ENCODE peak calls at places on chromosomes 7 and 10, in eight cellular contexts. One of them, this sample, is unnamed. For H3K27me3 and H3K4me1, the result is how much of the 10 kb centered on the place peaks cover.

GRCh38 chr10:69693886-69694285 is 63.8 kb downstream of the FAM241B start:
- DNase-seq in endothelial cell of umbilical vein: no peak
- DNase-seq in tibial artery: no peak
- DNase-seq in heart left ventricle: no peak
- DNase-seq in SJCRH30: no peak
- DNase-seq in H9: no peak
- DNase-seq in heart right ventricle: no peak
- DNase-seq in spleen: no peak
- DNase-seq in this sample: no peak

GRCh38 chr7:30556854-30557644 is 37.6 kb upstream of the GARS1 start:
- DNase-seq in SJCRH30: peak
- DNase-seq in tibial artery: no peak
- DNase-seq in H9: peak
- DNase-seq in heart right ventricle: no peak
- DNase-seq in spleen: no peak
- DNase-seq in heart left ventricle: no peak
- DNase-seq in endothelial cell of umbilical vein: no peak
- DNase-seq in this sample: no peak

GRCh38 chr10:128386231-128386630 is 260.0 kb upstream of the MKI67 start:
- DNase-seq in H9: no peak
- DNase-seq in endothelial cell of umbilical vein: no peak
- DNase-seq in SJCRH30: no peak
- DNase-seq in heart right ventricle: no peak
- DNase-seq in tibial artery: no peak
- DNase-seq in spleen: no peak
- DNase-seq in heart left ventricle: no peak
- DNase-seq in this sample: no peak

GRCh38 chr7:50610521-50611277 is 45.5 kb upstream of the DDC start:
- DNase-seq in heart right ventricle: no peak
- DNase-seq in heart left ventricle: no peak
- DNase-seq in SJCRH30: no peak
- DNase-seq in endothelial cell of umbilical vein: peak
- DNase-seq in H9: no peak
- DNase-seq in spleen: no peak
- DNase-seq in tibial artery: no peak
- DNase-seq in this sample: no peak

GRCh38 chr10:33487014-33487776 is 152.7 kb upstream of the NRP1 start:
- DNase-seq in endothelial cell of umbilical vein: no peak
- DNase-seq in SJCRH30: no peak
- DNase-seq in H9: no peak
- DNase-seq in heart right ventricle: no peak
- DNase-seq in heart left ventricle: no peak
- DNase-seq in spleen: no peak
- DNase-seq in tibial artery: no peak
- DNase-seq in this sample: no peak

GRCh38 chr10:111705026-111705425 is 478.5 kb downstream of the GPAM start:
- DNase-seq in H9: no peak
- DNase-seq in heart left ventricle: no peak
- DNase-seq in spleen: no peak
- DNase-seq in endothelial cell of umbilical vein: no peak
- DNase-seq in heart right ventricle: no peak
- DNase-seq in SJCRH30: no peak
- DNase-seq in tibial artery: no peak
- DNase-seq in this sample: no peak

GRCh38 chr7:41648506-41648905 is 54.4 kb downstream of the INHBA start:
- DNase-seq in tibial artery: no peak
- DNase-seq in H9: no peak
- DNase-seq in heart left ventricle: no peak
- DNase-seq in SJCRH30: no peak
- DNase-seq in spleen: no peak
- DNase-seq in heart right ventricle: no peak
- DNase-seq in endothelial cell of umbilical vein: no peak
- DNase-seq in this sample: no peak

GRCh38 chr7:65978891-65979582 is 3.0 kb downstream of the GUSB start:
- DNase-seq in heart right ventricle: no peak
- DNase-seq in SJCRH30: no peak
- DNase-seq in H9: no peak
- DNase-seq in heart left ventricle: no peak
- DNase-seq in spleen: peak
- DNase-seq in endothelial cell of umbilical vein: no peak
- DNase-seq in tibial artery: no peak
- DNase-seq in this sample: no peak

DNA sequence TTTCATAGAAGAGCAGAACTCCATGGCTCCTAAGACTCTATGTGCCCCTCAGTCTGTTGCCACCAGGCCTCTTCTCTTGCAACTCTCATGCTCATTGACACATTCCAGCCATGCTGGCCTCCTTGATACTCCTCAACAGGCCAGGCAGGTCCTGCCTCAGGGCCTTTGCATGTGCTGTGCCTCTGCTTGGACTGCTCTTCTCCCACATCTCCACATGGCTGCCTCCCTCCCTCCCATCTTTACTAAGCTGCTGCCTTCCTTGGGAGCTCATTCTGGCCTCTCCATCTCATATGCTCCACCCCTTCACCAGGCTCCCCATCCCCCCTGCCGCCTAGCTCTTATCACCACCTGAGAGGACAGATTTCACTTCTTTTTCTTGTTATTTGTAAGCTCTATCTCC is 103.8 kb upstream of the GPR26 start:
- DNase-seq in heart left ventricle: no peak
- DNase-seq in SJCRH30: no peak
- DNase-seq in H9: peak
- DNase-seq in spleen: no peak
- DNase-seq in tibial artery: no peak
- DNase-seq in heart right ventricle: no peak
- DNase-seq in endothelial cell of umbilical vein: no peak
- DNase-seq in this sample: no peak
- H3K27me3 ChIP-seq in heart left ventricle: under half
- H3K27me3 ChIP-seq in SJCRH30: under half
- H3K27me3 ChIP-seq in H9: under half
- H3K27me3 ChIP-seq in spleen: under half
- H3K27me3 ChIP-seq in tibial artery: under half
- H3K27me3 ChIP-seq in heart right ventricle: under half
- H3K27me3 ChIP-seq in endothelial cell of umbilical vein: under half
- H3K27me3 ChIP-seq in this sample: under half

GRCh38 chr10:108039821-108040584 is 875.5 kb upstream of the SORCS1 start:
- DNase-seq in heart right ventricle: no peak
- DNase-seq in SJCRH30: no peak
- DNase-seq in H9: peak
- DNase-seq in spleen: no peak
- DNase-seq in endothelial cell of umbilical vein: no peak
- DNase-seq in heart left ventricle: no peak
- DNase-seq in tibial artery: no peak
- DNase-seq in this sample: no peak
- H3K4me1 ChIP-seq in heart right ventricle: under half
- H3K4me1 ChIP-seq in SJCRH30: under half
- H3K4me1 ChIP-seq in H9: under half
- H3K4me1 ChIP-seq in spleen: under half
- H3K4me1 ChIP-seq in endothelial cell of umbilical vein: under half
- H3K4me1 ChIP-seq in heart left ventricle: under half
- H3K4me1 ChIP-seq in tibial artery: under half
- H3K4me1 ChIP-seq in this sample: under half

GRCh38 chr7:27143022-27143949 is at the start of gene HOXA5:
- DNase-seq in endothelial cell of umbilical vein: peak
- DNase-seq in SJCRH30: peak
- DNase-seq in heart right ventricle: no peak
- DNase-seq in H9: peak
- DNase-seq in spleen: peak
- DNase-seq in heart left ventricle: no peak
- DNase-seq in tibial artery: peak
- DNase-seq in this sample: no peak
- H3K27me3 ChIP-seq in endothelial cell of umbilical vein: under half
- H3K27me3 ChIP-seq in SJCRH30: under half
- H3K27me3 ChIP-seq in heart right ventricle: half or more
- H3K27me3 ChIP-seq in H9: half or more
- H3K27me3 ChIP-seq in spleen: under half
- H3K27me3 ChIP-seq in heart left ventricle: half or more
- H3K27me3 ChIP-seq in tibial artery: under half
- H3K27me3 ChIP-seq in this sample: half or more

GRCh38 chr10:62033108-62033507 is 131.6 kb downstream of the ARID5B start:
- DNase-seq in tibial artery: no peak
- DNase-seq in H9: no peak
- DNase-seq in endothelial cell of umbilical vein: no peak
- DNase-seq in spleen: no peak
- DNase-seq in heart left ventricle: no peak
- DNase-seq in heart right ventricle: no peak
- DNase-seq in SJCRH30: no peak
- DNase-seq in this sample: no peak
- H3K4me1 ChIP-seq in tibial artery: under half
- H3K4me1 ChIP-seq in H9: under half
- H3K4me1 ChIP-seq in endothelial cell of umbilical vein: under half
- H3K4me1 ChIP-seq in spleen: under half
- H3K4me1 ChIP-seq in heart left ventricle: under half
- H3K4me1 ChIP-seq in heart right ventricle: under half
- H3K4me1 ChIP-seq in SJCRH30: under half
- H3K4me1 ChIP-seq in this sample: under half

GRCh38 chr10:88702848-88703597 is 3.0 kb upstream of the LIPK start:
- DNase-seq in heart right ventricle: no peak
- DNase-seq in tibial artery: no peak
- DNase-seq in spleen: no peak
- DNase-seq in SJCRH30: peak
- DNase-seq in endothelial cell of umbilical vein: peak
- DNase-seq in H9: peak
- DNase-seq in heart left ventricle: no peak
- DNase-seq in this sample: no peak

GRCh38 chr10:88707429-88708110 is 1.5 kb downstream of the LIPK start:
- DNase-seq in H9: no peak
- DNase-seq in SJCRH30: peak
- DNase-seq in endothelial cell of umbilical vein: peak
- DNase-seq in spleen: no peak
- DNase-seq in tibial artery: no peak
- DNase-seq in heart left ventricle: no peak
- DNase-seq in heart right ventricle: no peak
- DNase-seq in this sample: no peak

GRCh38 chr10:88705951-88706350 is at the start of gene LIPK:
- DNase-seq in heart left ventricle: no peak
- DNase-seq in SJCRH30: no peak
- DNase-seq in tibial artery: no peak
- DNase-seq in H9: no peak
- DNase-seq in spleen: no peak
- DNase-seq in heart right ventricle: no peak
- DNase-seq in endothelial cell of umbilical vein: no peak
- DNase-seq in this sample: no peak
- H3K27me3 ChIP-seq in heart left ventricle: under half
- H3K27me3 ChIP-seq in SJCRH30: under half
- H3K27me3 ChIP-seq in tibial artery: under half
- H3K27me3 ChIP-seq in H9: under half
- H3K27me3 ChIP-seq in spleen: under half
- H3K27me3 ChIP-seq in heart right ventricle: under half
- H3K27me3 ChIP-seq in endothelial cell of umbilical vein: under half
- H3K27me3 ChIP-seq in this sample: under half

GRCh38 chr10:105189464-105189800 is 548.3 kb downstream of the SORCS3 start:
- DNase-seq in endothelial cell of umbilical vein: no peak
- DNase-seq in SJCRH30: no peak
- DNase-seq in H9: no peak
- DNase-seq in spleen: no peak
- DNase-seq in tibial artery: no peak
- DNase-seq in heart left ventricle: no peak
- DNase-seq in heart right ventricle: no peak
- DNase-seq in this sample: no peak

GRCh38 chr10:105187243-105187642 is 546.2 kb downstream of the SORCS3 start:
- DNase-seq in tibial artery: no peak
- DNase-seq in heart right ventricle: no peak
- DNase-seq in SJCRH30: peak
- DNase-seq in H9: no peak
- DNase-seq in heart left ventricle: no peak
- DNase-seq in endothelial cell of umbilical vein: no peak
- DNase-seq in spleen: no peak
- DNase-seq in this sample: no peak

GRCh38 chr10:105185101-105185500 is 544.0 kb downstream of the SORCS3 start:
- DNase-seq in endothelial cell of umbilical vein: no peak
- DNase-seq in tibial artery: no peak
- DNase-seq in H9: no peak
- DNase-seq in heart left ventricle: no peak
- DNase-seq in SJCRH30: no peak
- DNase-seq in spleen: no peak
- DNase-seq in heart right ventricle: no peak
- DNase-seq in this sample: no peak

GRCh38 chr10:105192146-105192545 is 551.1 kb downstream of the SORCS3 start:
- DNase-seq in endothelial cell of umbilical vein: no peak
- DNase-seq in heart right ventricle: no peak
- DNase-seq in SJCRH30: no peak
- DNase-seq in tibial artery: no peak
- DNase-seq in heart left ventricle: no peak
- DNase-seq in spleen: no peak
- DNase-seq in H9: no peak
- DNase-seq in this sample: no peak

GRCh38 chr10:105188737-105189463 is 547.8 kb downstream of the SORCS3 start:
- DNase-seq in SJCRH30: peak
- DNase-seq in spleen: no peak
- DNase-seq in H9: no peak
- DNase-seq in heart left ventricle: no peak
- DNase-seq in heart right ventricle: no peak
- DNase-seq in tibial artery: no peak
- DNase-seq in endothelial cell of umbilical vein: no peak
- DNase-seq in this sample: no peak
- H3K4me1 ChIP-seq in SJCRH30: under half
- H3K4me1 ChIP-seq in spleen: under half
- H3K4me1 ChIP-seq in H9: under half
- H3K4me1 ChIP-seq in heart left ventricle: under half
- H3K4me1 ChIP-seq in heart right ventricle: under half
- H3K4me1 ChIP-seq in tibial artery: under half
- H3K4me1 ChIP-seq in endothelial cell of umbilical vein: under half
- H3K4me1 ChIP-seq in this sample: under half

GRCh38 chr10:117241541-117242462 is 888 bp downstream of the SLC18A2 start:
- DNase-seq in SJCRH30: no peak
- DNase-seq in endothelial cell of umbilical vein: no peak
- DNase-seq in heart left ventricle: no peak
- DNase-seq in spleen: peak
- DNase-seq in H9: peak
- DNase-seq in tibial artery: no peak
- DNase-seq in heart right ventricle: no peak
- DNase-seq in this sample: peak
- H3K27me3 ChIP-seq in SJCRH30: under half
- H3K27me3 ChIP-seq in endothelial cell of umbilical vein: under half
- H3K27me3 ChIP-seq in heart left ventricle: under half
- H3K27me3 ChIP-seq in spleen: under half
- H3K27me3 ChIP-seq in H9: under half
- H3K27me3 ChIP-seq in tibial artery: half or more
- H3K27me3 ChIP-seq in heart right ventricle: half or more
- H3K27me3 ChIP-seq in this sample: under half

This sample was measured in left lung.